ENCODE peak calls at places on chromosomes 6 and 20, in nine cellular contexts. C is A549; Z is pancreas; D is CD8-positive, alpha-beta T cell; P is astrocyte of the spinal cord; F is activated CD8-positive, alpha-beta T cell treated with anti-CD3 and anti-CD28 coated beads for 36 hours; L is stomach; A is RWPE1; O is nephron progenitor cell. Y is an unnamed sample.
A peak's percentile ranks its signal among the peaks of the same experiment; 100 is the strongest.

GRCh38 chr6:165774903-165775608 is 112.0 kb upstream of the PDE10A start:
- DNase-seq in C (no peak), Z (no peak), D (no peak), P (peak; percentile 37), F (peak; percentile 43), L (no peak), A (no peak), O (peak; percentile 51), Y (no peak)

GRCh38 chr20:52749020-52749419 is 223.1 kb upstream of the TSHZ2 start:
- DNase-seq in C (no peak), Z (no peak), D (no peak), P (no peak), F (no peak), L (no peak), A (no peak), O (no peak), Y (no peak)

GRCh38 chr20:12570371-12570770 is 438.4 kb upstream of the SPTLC3 start:
- DNase-seq in C (peak; percentile 17), Z (no peak), D (no peak), P (no peak), F (peak; percentile 9), L (no peak), A (no peak), O (peak; percentile 34), Y (no peak)

GRCh38 chr6:136547336-136547735 is 2.9 kb downstream of the MAP7 start:
- DNase-seq in C (peak; percentile 34), Z (no peak), D (no peak), P (peak; percentile 59), F (no peak), L (no peak), A (peak; percentile 41), O (no peak), Y (no peak)

GRCh38 chr6:30169658-30170614 is 6.6 kb downstream of the TRIM15 start:
- DNase-seq in C (peak; percentile 33), Z (no peak), D (no peak), P (peak; percentile 53), F (peak; percentile 22), L (no peak), A (peak; percentile 62), O (no peak), Y (peak; percentile 10)

GRCh38 chr20:58059145-58059544 is 169.3 kb downstream of the ANKRD60 start:
- DNase-seq in C (no peak), Z (no peak), D (no peak), P (no peak), F (no peak), L (no peak), A (no peak), O (no peak), Y (no peak)

GRCh38 chr6:69231983-69232382 is 564.8 kb downstream of the LMBRD1 start:
- DNase-seq in C (no peak), Z (no peak), D (no peak), P (no peak), F (no peak), L (no peak), A (no peak), O (no peak), Y (no peak)

GRCh38 chr6:87912102-87912501 is 135.5 kb upstream of the SPACA1 start:
- DNase-seq in C (no peak), Z (no peak), D (no peak), P (no peak), F (no peak), L (no peak), A (no peak), O (no peak), Y (no peak)

GRCh38 chr6:78390066-78390465 is 477.3 kb upstream of the IRAK1BP1 start:
- DNase-seq in C (no peak), Z (no peak), D (no peak), P (no peak), F (no peak), L (no peak), A (no peak), O (no peak), Y (no peak)

GRCh38 chr6:89411269-89412070 is 603 bp downstream of the RRAGD start:
- DNase-seq in C (no peak), Z (peak; percentile 75), D (no peak), P (no peak), F (peak; percentile 47), L (peak; percentile 27), A (no peak), O (peak; percentile 71), Y (no peak)

GRCh38 chr6:3245216-3245615 is 13.5 kb upstream of the PSMG4 start:
- DNase-seq in C (no peak), Z (no peak), D (no peak), P (no peak), F (no peak), L (no peak), A (no peak), O (no peak), Y (no peak)

GRCh38 chr6:150286919-150287318 is 81.9 kb upstream of the IYD start:
- DNase-seq in C (no peak), Z (no peak), D (no peak), P (no peak), F (no peak), L (no peak), A (no peak), O (no peak), Y (no peak)

GRCh38 chr6:26197736-26198625 is 110.8 kb downstream of the HFE start:
- DNase-seq in C (no peak), Z (no peak), D (no peak), P (peak; percentile 49), F (peak; percentile 75), L (no peak), A (no peak), O (peak; percentile 26), Y (no peak)

GRCh38 chr6:88380618-88381288 is 214.6 kb upstream of the CNR1 start:
- DNase-seq in C (no peak), Z (no peak), D (no peak), P (no peak), F (no peak), L (no peak), A (peak; percentile 42), O (no peak), Y (no peak)

GRCh38 chr20:44805991-44806729 is 4.2 kb downstream of the RIMS4 start:
- DNase-seq in C (no peak), Z (no peak), D (no peak), P (peak; percentile 1), F (no peak), L (no peak), A (peak; percentile 26), O (peak; percentile 76), Y (peak; percentile 93)

GRCh38 chr6:96789871-96790270 is 47.4 kb downstream of the GPR63 start:
- DNase-seq in C (no peak), Z (no peak), D (no peak), P (no peak), F (no peak), L (no peak), A (no peak), O (no peak), Y (no peak)

GRCh38 chr6:123434186-123434585 is 202.6 kb downstream of the TRDN start:
- DNase-seq in C (no peak), Z (no peak), D (no peak), P (peak; percentile 5), F (no peak), L (no peak), A (no peak), O (no peak), Y (no peak)

GRCh38 chr20:58555078-58555765 is 40.0 kb upstream of the APCDD1L start:
- DNase-seq in C (peak; percentile 21), Z (no peak), D (no peak), P (peak; percentile 86), F (no peak), L (no peak), A (peak; percentile 98), O (no peak), Y (peak; percentile 27)

GRCh38 chr6:43173496-43174262 is 2.6 kb downstream of the SRF start:
- DNase-seq in C (no peak), Z (no peak), D (no peak), P (no peak), F (peak; percentile 31), L (no peak), A (no peak), O (no peak), Y (no peak)

GRCh38 chr6:138529510-138529909 is 30.2 kb upstream of the NHSL1 start:
- DNase-seq in C (no peak), Z (no peak), D (no peak), P (peak; percentile 22), F (no peak), L (no peak), A (no peak), O (no peak), Y (no peak)

GRCh38 chr20:3494218-3494617 is 23.4 kb downstream of the ATRN start:
- DNase-seq in C (no peak), Z (no peak), D (no peak), P (no peak), F (no peak), L (no peak), A (no peak), O (no peak), Y (no peak)
- TF ChIP-seq CTCF in C (no peak), Z (no peak), D (no peak), P (no peak), F (no peak), L (no peak), A (no peak), O (no peak), Y (no peak)

GRCh38 chr6:36546958-36547645 is at the start of gene STK38:
- DNase-seq in C (peak; percentile 90), Z (peak; percentile 99), D (peak; percentile 92), P (peak; percentile 87), F (peak; percentile 94), L (peak; percentile 93), A (peak; percentile 99), O (peak; percentile 96), Y (peak; percentile 65)
- TF ChIP-seq CTCF in C (peak; percentile 24), Z (no peak), D (no peak), P (peak; percentile 17), F (no peak), L (no peak), A (peak; percentile 16), O (no peak), Y (peak; percentile 33)

GRCh38 chr6:168497381-168497780 is 56.4 kb downstream of the SMOC2 start:
- DNase-seq in C (no peak), Z (no peak), D (no peak), P (no peak), F (no peak), L (no peak), A (no peak), O (no peak), Y (no peak)
- TF ChIP-seq CTCF in C (no peak), Z (no peak), D (no peak), P (no peak), F (no peak), L (no peak), A (no peak), O (no peak), Y (no peak)

DNA sequence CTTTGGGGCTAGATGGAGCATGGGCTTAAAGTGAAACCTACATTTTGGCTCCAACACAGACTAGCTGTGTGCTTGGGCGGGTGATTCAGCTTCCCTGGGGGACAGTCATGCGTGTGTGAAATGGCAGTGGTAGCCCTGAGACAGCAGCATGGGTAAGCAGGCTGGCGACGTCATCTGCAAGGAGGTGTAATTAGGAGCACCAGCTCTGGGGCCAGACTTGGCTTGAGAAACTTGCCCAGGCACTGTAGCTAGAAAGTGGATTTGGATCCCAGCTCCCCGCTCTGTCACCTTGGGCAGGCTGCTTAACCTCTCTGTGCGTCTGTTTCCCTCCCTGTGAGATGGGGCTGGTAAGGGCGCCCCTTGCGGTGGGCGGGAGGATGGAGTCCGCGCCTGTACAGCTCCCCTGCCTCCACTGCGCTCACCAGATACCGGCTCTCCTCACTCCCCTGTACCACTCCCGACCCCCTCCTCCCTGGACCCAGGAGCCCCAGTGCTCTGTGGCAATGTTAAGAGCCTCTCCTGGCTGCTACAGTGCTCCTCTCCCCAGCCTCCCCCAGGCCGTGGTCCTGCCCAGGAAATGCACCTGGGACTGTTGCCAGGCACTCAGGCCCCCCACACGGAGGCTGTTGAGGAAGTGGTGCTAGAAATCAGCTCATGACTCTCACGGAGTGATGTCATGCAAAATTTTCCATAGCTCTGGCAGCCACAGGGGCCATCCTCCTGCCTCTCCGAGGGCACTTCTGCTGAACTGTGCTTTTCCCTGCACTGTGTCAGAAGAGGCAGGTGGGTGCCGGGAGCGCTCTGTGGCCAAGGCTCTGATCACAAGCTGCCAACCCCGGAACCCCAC is 44.6 kb downstream of the SYNJ2 start:
- DNase-seq in C (peak; percentile 78), Z (peak; percentile 81), D (peak; percentile 65), P (peak; percentile 99), F (peak; percentile 93), L (peak; percentile 70), A (peak; percentile 42), O (no peak), Y (peak; percentile 82)
- TF ChIP-seq CTCF in C (peak; percentile 53), Z (no peak), D (peak; percentile 75), P (peak; percentile 64), F (peak; percentile 92), L (no peak), A (no peak), O (no peak), Y (peak; percentile 54)

Y was measured in AG09319.